ENCODE peak calls at places on chromosomes 6 and 20, in four cellular contexts. C is AG20443; N is activated CD4-positive, CD25-positive, alpha-beta regulatory T cell; D is pancreas. Z is an unnamed sample.

GRCh38 chr6:34484899-34485298 is 19.0 kb downstream of the PACSIN1 start:
- DNase-seq in N (peak), C (no peak), D (no peak), Z (no peak)

GRCh38 chr20:46408281-46408731 is 1.9 kb upstream of the ELMO2 start:
- DNase-seq in C (no peak), D (no peak), N (no peak), Z (no peak)

GRCh38 chr6:33620158-33620583 is 951 bp upstream of the ITPR3 start:
- DNase-seq in D (no peak), N (no peak), C (peak), Z (peak)

GRCh38 chr20:21511850-21512633 is 1.8 kb downstream of the NKX2-2 start:
- DNase-seq in C (no peak), D (peak), N (no peak), Z (no peak)

GRCh38 chr6:126380072-126380583 is 40.2 kb downstream of the CENPW start:
- DNase-seq in D (no peak), N (no peak), C (no peak), Z (no peak)

GRCh38 chr6:18022398-18023231 is 35.2 kb upstream of the KIF13A start:
- DNase-seq in N (no peak), D (no peak), C (peak), Z (no peak)

GRCh38 chr20:48825551-48825885 is 2.3 kb downstream of the PREX1 start:
- DNase-seq in N (no peak), C (no peak), D (no peak), Z (no peak)

GRCh38 chr6:136037885-136038460 is 186.5 kb downstream of the PDE7B start:
- DNase-seq in N (no peak), D (no peak), C (peak), Z (peak)

GRCh38 chr6:155678361-155678760 is 222.7 kb upstream of the NOX3 start:
- DNase-seq in D (no peak), N (no peak), C (no peak), Z (no peak)

GRCh38 chr6:104428201-104428600 is 431.5 kb downstream of the HACE1 start:
- DNase-seq in N (no peak), D (no peak), C (no peak), Z (no peak)

GRCh38 chr6:38876470-38876869 is 161.4 kb downstream of the DNAH8 start:
- DNase-seq in D (no peak), N (no peak), C (no peak), Z (no peak)

GRCh38 chr6:132298344-132298949 is 102.8 kb downstream of the MOXD1 start:
- DNase-seq in C (peak), D (no peak), N (no peak), Z (no peak)

GRCh38 chr6:112180095-112180820 is 74.1 kb downstream of the LAMA4 start:
- DNase-seq in N (peak), C (peak), D (no peak), Z (no peak)

Z was measured in ovary.